ENCODE peak calls at places on chromosomes 3 and 15, in eight cellular contexts. V is RWPE2; O is K562; J is CD8-positive, alpha-beta T cell; H is hepatocyte; A is naive thymus-derived CD4-positive, alpha-beta T cell; I is SJSA1; Y is MM.1S. D is an unnamed sample.

GRCh38 chr3:62919784-62920183 is 44.6 kb upstream of the CADPS start:
- DNase-seq in V (no peak), O (no peak), J (no peak), H (no peak), A (no peak), I (no peak), Y (no peak), D (no peak)

GRCh38 chr15:64688179-64688578 is 87.2 kb downstream of the RBPMS2 start:
- DNase-seq in V (no peak), O (no peak), J (no peak), H (no peak), A (no peak), I (no peak), Y (no peak), D (no peak)

GRCh38 chr15:84605225-84605882 is 4.5 kb downstream of the ZSCAN2 start:
- DNase-seq in V (no peak), O (no peak), J (no peak), H (no peak), A (no peak), I (no peak), Y (no peak), D (no peak)

GRCh38 chr15:69570997-69571396 is 118.4 kb downstream of the RPLP1 start:
- DNase-seq in V (no peak), O (no peak), J (no peak), H (no peak), A (no peak), I (no peak), Y (no peak), D (no peak)

GRCh38 chr3:71227344-71227743 is 356.2 kb downstream of the FOXP1 start:
- DNase-seq in V (no peak), O (peak; percentile 65), J (no peak), H (no peak), A (no peak), I (no peak), Y (no peak), D (no peak)

GRCh38 chr3:162780313-162780712 is 1283.7 kb downstream of the OTOL1 start:
- DNase-seq in V (no peak), O (no peak), J (no peak), H (no peak), A (no peak), I (no peak), Y (peak; percentile 51), D (no peak)

GRCh38 chr3:11080492-11080891 is 73.8 kb upstream of the HRH1 start:
- DNase-seq in V (no peak), O (no peak), J (no peak), H (no peak), A (no peak), I (peak; percentile 82), Y (no peak), D (no peak)

GRCh38 chr3:15265655-15266509 is 59.8 kb downstream of the CAPN7 start:
- DNase-seq in V (no peak), O (no peak), J (no peak), H (no peak), A (no peak), I (no peak), Y (no peak), D (no peak)

GRCh38 chr15:71344316-71344715 is 229.0 kb downstream of the THSD4 start:
- DNase-seq in V (no peak), O (no peak), J (no peak), H (no peak), A (no peak), I (no peak), Y (no peak), D (no peak)

GRCh38 chr15:54990793-54991192 is 205.9 kb downstream of the RSL24D1 start:
- DNase-seq in V (no peak), O (no peak), J (no peak), H (no peak), A (no peak), I (no peak), Y (no peak), D (no peak)

GRCh38 chr3:196135693-196136639 is 54.1 kb upstream of the TFRC start:
- DNase-seq in V (peak; percentile 86), O (no peak), J (no peak), H (peak; percentile 35), A (no peak), I (no peak), Y (no peak), D (no peak)

GRCh38 chr3:30626443-30627181 is 20.2 kb downstream of the TGFBR2 start:
- DNase-seq in V (no peak), O (no peak), J (no peak), H (no peak), A (no peak), I (no peak), Y (no peak), D (no peak)

GRCh38 chr15:73244333-73244732 is 124.4 kb downstream of the HCN4 start:
- DNase-seq in V (no peak), O (peak; percentile 41), J (no peak), H (peak; percentile 42), A (peak; percentile 4), I (no peak), Y (peak; percentile 46), D (no peak)

GRCh38 chr3:37214076-37214475 is 39.7 kb upstream of the LRRFIP2 start:
- DNase-seq in V (no peak), O (no peak), J (no peak), H (no peak), A (no peak), I (no peak), Y (no peak), D (no peak)

GRCh38 chr3:48535578-48535977 is 21.0 kb downstream of the PFKFB4 start:
- DNase-seq in V (no peak), O (no peak), J (no peak), H (no peak), A (no peak), I (no peak), Y (no peak), D (no peak)

GRCh38 chr15:69164807-69165636 is 4.6 kb downstream of the GLCE start:
- DNase-seq in V (no peak), O (peak; percentile 6), J (no peak), H (no peak), A (no peak), I (no peak), Y (no peak), D (no peak)

DNA sequence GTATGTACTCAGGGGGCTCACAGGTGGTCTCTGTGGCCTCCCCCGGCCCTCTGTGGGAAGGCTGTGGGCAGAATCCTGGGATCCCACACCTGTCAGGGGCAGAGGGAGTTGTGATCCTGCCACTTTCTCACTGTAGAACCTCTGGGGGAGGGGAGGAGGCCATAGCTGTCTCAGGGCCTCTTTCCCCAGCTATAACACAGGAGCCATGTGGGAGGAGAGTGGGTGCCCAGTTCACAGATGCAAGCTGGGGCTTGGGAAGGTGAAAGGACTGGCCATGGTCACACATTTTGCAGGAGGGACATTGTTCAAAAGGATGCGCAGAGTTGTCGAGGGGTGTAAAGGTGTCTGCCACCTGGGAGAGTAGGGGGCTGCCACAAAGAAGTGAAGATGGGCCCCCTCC is 11.7 kb downstream of the MAPKAPK3 start:
- DNase-seq in V (no peak), O (no peak), J (no peak), H (no peak), A (no peak), I (no peak), Y (no peak), D (no peak)
- H3K4me1 ChIP-seq in V (peaks cover 51% of the 10 kb centered on the region), O (peaks cover 14% of the 10 kb centered on the region), J (peaks cover 86% of the 10 kb centered on the region), H (no peaks in the 10 kb centered on the region), A (peaks cover 52% of the 10 kb centered on the region), I (peaks cover 23% of the 10 kb centered on the region), Y (peaks cover 11% of the 10 kb centered on the region), D (peaks cover 93% of the 10 kb centered on the region)

DNA sequence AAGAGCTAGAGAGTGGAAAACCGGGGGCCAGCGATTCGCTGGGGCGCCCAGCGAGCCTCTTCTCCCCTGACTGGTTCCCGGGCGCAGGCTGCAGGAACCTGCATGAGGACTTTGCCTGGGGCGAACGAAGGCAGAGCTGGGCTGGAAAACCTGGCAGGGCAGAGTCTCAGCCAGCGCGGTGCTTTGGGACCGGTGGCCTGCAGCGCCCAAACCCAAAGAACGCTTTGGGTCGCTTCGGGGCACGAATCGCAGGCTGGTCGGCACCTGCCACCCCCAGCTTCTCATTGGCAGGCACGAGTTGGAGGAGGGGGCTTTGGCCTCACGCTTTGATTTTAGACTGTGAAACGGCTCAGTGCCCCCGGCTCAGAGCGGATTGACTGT is 3.0 kb downstream of the ONECUT1 start:
- DNase-seq in V (no peak), O (no peak), J (no peak), H (no peak), A (no peak), I (no peak), Y (no peak), D (no peak)
- H3K4me1 ChIP-seq in V (no peaks in the 10 kb centered on the region), O (no peaks in the 10 kb centered on the region), J (peaks cover 24% of the 10 kb centered on the region), H (peaks cover 17% of the 10 kb centered on the region), A (no peaks in the 10 kb centered on the region), I (peaks cover 13% of the 10 kb centered on the region), Y (no peaks in the 10 kb centered on the region), D (peaks cover 14% of the 10 kb centered on the region)

GRCh38 chr3:64908292-64908691 is 220.5 kb upstream of the ADAMTS9 start:
- DNase-seq in V (no peak), O (no peak), J (no peak), H (peak; percentile 37), A (no peak), I (no peak), Y (no peak), D (no peak)

GRCh38 chr3:64909011-64909410 is 221.2 kb upstream of the ADAMTS9 start:
- DNase-seq in V (no peak), O (no peak), J (no peak), H (no peak), A (no peak), I (no peak), Y (no peak), D (no peak)

GRCh38 chr3:64913515-64913914 is 225.7 kb upstream of the ADAMTS9 start:
- DNase-seq in V (no peak), O (no peak), J (no peak), H (no peak), A (no peak), I (no peak), Y (no peak), D (no peak)

GRCh38 chr3:64911138-64911537 is 223.3 kb upstream of the ADAMTS9 start:
- DNase-seq in V (no peak), O (no peak), J (no peak), H (no peak), A (no peak), I (no peak), Y (no peak), D (no peak)

GRCh38 chr3:64909757-64910475 is 222.1 kb upstream of the ADAMTS9 start:
- DNase-seq in V (no peak), O (no peak), J (no peak), H (peak; percentile 23), A (no peak), I (no peak), Y (no peak), D (no peak)
- H3K4me1 ChIP-seq in V (peaks cover 5% of the 10 kb centered on the region), O (peaks cover 8% of the 10 kb centered on the region), J (no peaks in the 10 kb centered on the region), H (peaks cover 16% of the 10 kb centered on the region), A (no peaks in the 10 kb centered on the region), I (no peaks in the 10 kb centered on the region), Y (no peaks in the 10 kb centered on the region), D (no peaks in the 10 kb centered on the region)

DNA sequence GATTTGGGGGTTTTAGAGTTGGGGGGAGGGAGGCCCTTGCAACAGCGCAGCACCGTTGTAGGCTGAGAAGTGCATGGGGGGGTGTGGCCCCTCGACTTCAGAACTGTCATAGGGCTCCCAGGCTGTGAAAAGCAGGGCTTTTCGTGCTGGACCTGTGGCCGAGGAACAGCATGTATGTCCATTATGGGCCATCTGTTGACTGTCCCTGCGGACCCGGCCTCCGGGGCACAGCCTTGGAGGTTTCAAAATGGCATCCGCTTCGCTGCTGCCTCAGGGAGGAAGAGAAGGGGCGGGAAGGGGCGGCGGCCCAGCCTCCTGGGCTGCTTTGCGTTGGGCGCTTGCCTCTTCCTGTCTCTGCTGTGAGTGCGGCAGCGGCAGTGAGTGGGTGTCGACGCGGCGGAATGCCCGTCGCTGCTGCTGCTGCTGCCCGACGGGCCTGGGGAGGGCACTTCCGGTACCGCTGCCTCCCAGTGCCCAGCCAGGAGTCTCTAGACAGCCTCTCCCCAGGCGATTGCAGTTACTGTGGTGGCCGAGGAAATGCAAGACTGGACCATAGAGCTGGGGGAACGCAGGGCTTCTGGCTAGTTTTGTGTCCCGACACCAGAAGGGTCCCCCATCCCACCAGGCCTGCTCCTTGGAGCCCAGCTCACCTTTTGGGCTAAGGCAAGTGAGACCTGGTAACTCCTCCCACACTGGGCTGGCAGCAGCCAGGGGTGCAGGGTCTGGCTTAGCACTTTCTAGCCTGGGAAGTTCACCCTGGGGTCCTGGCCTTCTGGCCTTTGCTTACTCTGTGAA is 1.9 kb downstream of the GNAI2 start:
- DNase-seq in V (peak; percentile 88), O (peak; percentile 49), J (peak; percentile 81), H (peak; percentile 87), A (peak; percentile 86), I (peak; percentile 86), Y (peak; percentile 88), D (peak; percentile 81)
- H3K4me1 ChIP-seq in V (no peaks in the 10 kb centered on the region), O (peaks cover 44% of the 10 kb centered on the region), J (peaks cover 58% of the 10 kb centered on the region), H (peaks cover 19% of the 10 kb centered on the region), A (peaks cover 51% of the 10 kb centered on the region), I (peaks cover 36% of the 10 kb centered on the region), Y (peaks cover 6% of the 10 kb centered on the region), D (peaks cover 58% of the 10 kb centered on the region)

D was measured in CD8-positive, alpha-beta memory T cell.